ENCODE peak calls at places on chromosomes 6 and 20, in five cellular contexts. R is astrocyte of the spinal cord, D is HL-60, F is Panc1, W is choroid plexus epithelial cell. L is an unnamed sample.

GRCh38 chr6:166490671-166491500 is 95.6 kb downstream of the RAMACL start:
- DNase-seq in R (peak), D (no peak), F (no peak), W (peak), L (no peak)

GRCh38 chr20:47392721-47393073 is 36.2 kb upstream of the ZMYND8 start:
- DNase-seq in R (no peak), D (no peak), F (no peak), W (no peak), L (peak)

GRCh38 chr6:142925575-142926110 is 19.3 kb downstream of the HIVEP2 start:
- DNase-seq in R (peak), D (no peak), F (no peak), W (peak), L (no peak)

GRCh38 chr20:53040678-53041674 is 68.8 kb downstream of the TSHZ2 start:
- DNase-seq in R (no peak), D (no peak), F (no peak), W (no peak), L (no peak)

GRCh38 chr6:76416821-76417605 is 344.6 kb upstream of the IMPG1 start:
- DNase-seq in R (no peak), D (no peak), F (no peak), W (no peak), L (no peak)

GRCh38 chr6:113684382-113684901 is 172.7 kb upstream of the MARCKS start:
- DNase-seq in R (no peak), D (no peak), F (no peak), W (peak), L (no peak)

GRCh38 chr6:41190791-41191190 is 10.2 kb downstream of the TREML2 start:
- DNase-seq in R (no peak), D (no peak), F (no peak), W (no peak), L (no peak)

GRCh38 chr6:56259682-56260081 is 12.3 kb upstream of the COL21A1 start:
- DNase-seq in R (peak), D (no peak), F (no peak), W (peak), L (peak)

GRCh38 chr20:56765172-56766073 is 136.3 kb downstream of the TFAP2C start:
- DNase-seq in R (no peak), D (no peak), F (no peak), W (no peak), L (no peak)

GRCh38 chr6:13407709-13408695 is 79.4 kb downstream of the GFOD1 start:
- DNase-seq in R (peak), D (peak), F (no peak), W (peak), L (peak)

GRCh38 chr6:90413867-90414266 is 117.2 kb upstream of the BACH2 start:
- DNase-seq in R (peak), D (no peak), F (no peak), W (peak), L (no peak)

GRCh38 chr6:5394280-5394679 is 133.0 kb downstream of the FARS2 start:
- DNase-seq in R (no peak), D (peak), F (no peak), W (no peak), L (no peak)

GRCh38 chr6:37691904-37692806 is 5.5 kb downstream of the MDGA1 start:
- DNase-seq in R (peak), D (no peak), F (peak), W (peak), L (peak)

GRCh38 chr6:118660218-118660569 is 8.8 kb upstream of the CEP85L start:
- DNase-seq in R (no peak), D (no peak), F (no peak), W (peak), L (peak)

GRCh38 chr20:58655328-58656094 is 4.4 kb downstream of the STX16 start:
- DNase-seq in R (no peak), D (no peak), F (no peak), W (no peak), L (no peak)
- H3K4me3 ChIP-seq in R (no peak), D (no peak), F (no peak), W (no peak), L (no peak)

GRCh38 chr6:235763-236360 is 56.4 kb upstream of the DUSP22 start:
- DNase-seq in R (peak), D (no peak), F (no peak), W (peak), L (no peak)
- H3K4me3 ChIP-seq in R (peak), D (no peak), F (peak), W (peak), L (peak)

GRCh38 chr6:15681946-15682345 is 19.1 kb upstream of the DTNBP1 start:
- DNase-seq in R (no peak), D (no peak), F (no peak), W (no peak), L (no peak)
- H3K4me3 ChIP-seq in R (no peak), D (no peak), F (no peak), W (no peak), L (no peak)

GRCh38 chr6:152981219-152981618 is 1.6 kb downstream of the FBXO5 start:
- DNase-seq in R (no peak), D (no peak), F (no peak), W (no peak), L (no peak)
- H3K4me3 ChIP-seq in R (peak), D (peak), F (peak), W (peak), L (peak)

GRCh38 chr20:62359491-62360121 is 7.5 kb downstream of the LAMA5 start:
- DNase-seq in R (peak), D (no peak), F (peak), W (peak), L (peak)

GRCh38 chr20:62357681-62358080 is 9.4 kb downstream of the LAMA5 start:
- DNase-seq in R (no peak), D (no peak), F (no peak), W (no peak), L (no peak)

GRCh38 chr20:62358728-62359490 is 8.2 kb downstream of the LAMA5 start:
- DNase-seq in R (no peak), D (no peak), F (no peak), W (no peak), L (no peak)

GRCh38 chr20:62356948-62357667 is 10.0 kb downstream of the LAMA5 start:
- DNase-seq in R (peak), D (no peak), F (no peak), W (peak), L (peak)

GRCh38 chr20:62358171-62358719 is 8.9 kb downstream of the LAMA5 start:
- DNase-seq in R (no peak), D (no peak), F (no peak), W (no peak), L (no peak)
- H3K4me3 ChIP-seq in R (no peak), D (no peak), F (peak), W (no peak), L (no peak)

L was measured in foreskin fibroblast.